ENCODE peak calls at places on chromosome 15, in six cellular contexts. Q is endothelial cell, K is islet precursor cell, T is hepatocyte, J is epithelial cell of esophagus, P is NB4. B is an unnamed sample.

GRCh38 chr15:40100133-40100946 is 8.3 kb downstream of the BMF start:
- DNase-seq in P (peak), K (no peak), T (no peak), Q (no peak), J (no peak), B (no peak)

GRCh38 chr15:89654311-89654761 is 931 bp downstream of the KIF7 start:
- DNase-seq in J (peak), T (no peak), P (no peak), Q (no peak), K (no peak), B (no peak)

GRCh38 chr15:97867870-97868269 is 92.6 kb upstream of the ARRDC4 start:
- DNase-seq in T (no peak), Q (no peak), K (no peak), J (no peak), P (no peak), B (peak)

GRCh38 chr15:66742286-66742685 is 40.2 kb downstream of the SMAD6 start:
- DNase-seq in Q (no peak), T (no peak), K (no peak), P (no peak), J (no peak), B (no peak)

GRCh38 chr15:85019815-85020590 is 38.3 kb downstream of the PDE8A start:
- DNase-seq in K (no peak), T (no peak), J (peak), Q (no peak), P (no peak), B (no peak)

GRCh38 chr15:76221085-76221767 is 90.0 kb downstream of the ETFA start:
- DNase-seq in J (no peak), Q (no peak), K (no peak), P (no peak), T (no peak), B (no peak)

GRCh38 chr15:79030470-79030869 is 60.1 kb downstream of the RASGRF1 start:
- DNase-seq in K (peak), Q (no peak), P (no peak), J (no peak), T (no peak), B (no peak)

GRCh38 chr15:57626713-57627440 is 35.2 kb downstream of the MYZAP start:
- DNase-seq in P (no peak), T (no peak), Q (no peak), K (no peak), J (no peak), B (no peak)

GRCh38 chr15:78938608-78939488 is 6.0 kb downstream of the CTSH start:
- DNase-seq in P (peak), K (no peak), T (no peak), J (no peak), Q (no peak), B (no peak)

GRCh38 chr15:25739687-25740121 is 123.4 kb downstream of the ATP10A start:
- DNase-seq in K (peak), P (peak), T (peak), J (no peak), Q (peak), B (peak)

GRCh38 chr15:58462547-58462946 is 30.8 kb downstream of the LIPC start:
- DNase-seq in Q (no peak), P (no peak), J (peak), K (peak), T (peak), B (peak)

GRCh38 chr15:81419304-81419943 is 45.4 kb upstream of the TMC3 start:
- DNase-seq in P (no peak), K (peak), T (no peak), Q (no peak), J (peak), B (peak)

GRCh38 chr15:80174017-80174746 is 21.4 kb downstream of the FAH start:
- DNase-seq in K (no peak), P (no peak), T (no peak), Q (no peak), J (no peak), B (no peak)

B was measured in left kidney.